ENCODE peak calls at places on chromosomes 5 and 9, in eight cellular contexts. One of them, this sample, is unnamed.
A peak's percentile ranks its signal among the peaks of the same experiment; 100 is the strongest.

GRCh38 chr5:173396311-173396993 is 68.2 kb upstream of the STC2 start:
- DNase-seq in kidney epithelial cell: no peak
- DNase-seq in Peyer's patch: no peak
- DNase-seq in dorsolateral prefrontal cortex: no peak
- DNase-seq in left ventricle myocardium inferior: no peak
- DNase-seq in fibroblast of pulmonary artery: peak; percentile 16
- DNase-seq in effector memory CD4-positive, alpha-beta T cell: no peak
- DNase-seq in transverse colon: no peak
- DNase-seq in this sample: peak; percentile 66

GRCh38 chr5:2750026-2750757 is 1.3 kb downstream of the IRX2 start:
- DNase-seq in fibroblast of pulmonary artery: no peak
- DNase-seq in transverse colon: no peak
- DNase-seq in effector memory CD4-positive, alpha-beta T cell: no peak
- DNase-seq in dorsolateral prefrontal cortex: no peak
- DNase-seq in Peyer's patch: no peak
- DNase-seq in kidney epithelial cell: no peak
- DNase-seq in left ventricle myocardium inferior: no peak
- DNase-seq in this sample: peak; percentile 14

GRCh38 chr9:2622361-2623045 is 916 bp downstream of the VLDLR start:
- DNase-seq in transverse colon: peak; percentile 11
- DNase-seq in left ventricle myocardium inferior: peak; percentile 30
- DNase-seq in Peyer's patch: no peak
- DNase-seq in effector memory CD4-positive, alpha-beta T cell: no peak
- DNase-seq in dorsolateral prefrontal cortex: peak; percentile 41
- DNase-seq in fibroblast of pulmonary artery: peak; percentile 25
- DNase-seq in kidney epithelial cell: no peak
- DNase-seq in this sample: peak; percentile 73

GRCh38 chr5:34717426-34718327 is 61.5 kb downstream of the RAI14 start:
- DNase-seq in effector memory CD4-positive, alpha-beta T cell: no peak
- DNase-seq in transverse colon: no peak
- DNase-seq in fibroblast of pulmonary artery: peak; percentile 95
- DNase-seq in dorsolateral prefrontal cortex: no peak
- DNase-seq in left ventricle myocardium inferior: no peak
- DNase-seq in Peyer's patch: no peak
- DNase-seq in kidney epithelial cell: peak; percentile 100
- DNase-seq in this sample: no peak

GRCh38 chr5:124195416-124195815 is 551.0 kb downstream of the ZNF608 start:
- DNase-seq in fibroblast of pulmonary artery: no peak
- DNase-seq in left ventricle myocardium inferior: no peak
- DNase-seq in dorsolateral prefrontal cortex: no peak
- DNase-seq in kidney epithelial cell: no peak
- DNase-seq in effector memory CD4-positive, alpha-beta T cell: no peak
- DNase-seq in transverse colon: no peak
- DNase-seq in Peyer's patch: no peak
- DNase-seq in this sample: no peak

GRCh38 chr5:107383414-107383813 is 287.3 kb downstream of the EFNA5 start:
- DNase-seq in transverse colon: no peak
- DNase-seq in kidney epithelial cell: no peak
- DNase-seq in fibroblast of pulmonary artery: no peak
- DNase-seq in effector memory CD4-positive, alpha-beta T cell: no peak
- DNase-seq in Peyer's patch: no peak
- DNase-seq in left ventricle myocardium inferior: no peak
- DNase-seq in dorsolateral prefrontal cortex: no peak
- DNase-seq in this sample: no peak

GRCh38 chr5:132414634-132415377 is 45.3 kb downstream of the SLC22A5 start:
- DNase-seq in fibroblast of pulmonary artery: peak; percentile 46
- DNase-seq in left ventricle myocardium inferior: no peak
- DNase-seq in kidney epithelial cell: peak; percentile 88
- DNase-seq in Peyer's patch: no peak
- DNase-seq in transverse colon: no peak
- DNase-seq in dorsolateral prefrontal cortex: no peak
- DNase-seq in effector memory CD4-positive, alpha-beta T cell: no peak
- DNase-seq in this sample: peak; percentile 45

GRCh38 chr9:98625728-98626127 is 83.0 kb downstream of the GABBR2 start:
- DNase-seq in Peyer's patch: no peak
- DNase-seq in dorsolateral prefrontal cortex: no peak
- DNase-seq in left ventricle myocardium inferior: no peak
- DNase-seq in fibroblast of pulmonary artery: no peak
- DNase-seq in effector memory CD4-positive, alpha-beta T cell: no peak
- DNase-seq in kidney epithelial cell: no peak
- DNase-seq in transverse colon: no peak
- DNase-seq in this sample: no peak

GRCh38 chr5:90962481-90962880 is 403.9 kb downstream of the ADGRV1 start:
- DNase-seq in dorsolateral prefrontal cortex: no peak
- DNase-seq in transverse colon: no peak
- DNase-seq in left ventricle myocardium inferior: no peak
- DNase-seq in effector memory CD4-positive, alpha-beta T cell: no peak
- DNase-seq in Peyer's patch: no peak
- DNase-seq in fibroblast of pulmonary artery: peak; percentile 18
- DNase-seq in kidney epithelial cell: no peak
- DNase-seq in this sample: no peak

DNA sequence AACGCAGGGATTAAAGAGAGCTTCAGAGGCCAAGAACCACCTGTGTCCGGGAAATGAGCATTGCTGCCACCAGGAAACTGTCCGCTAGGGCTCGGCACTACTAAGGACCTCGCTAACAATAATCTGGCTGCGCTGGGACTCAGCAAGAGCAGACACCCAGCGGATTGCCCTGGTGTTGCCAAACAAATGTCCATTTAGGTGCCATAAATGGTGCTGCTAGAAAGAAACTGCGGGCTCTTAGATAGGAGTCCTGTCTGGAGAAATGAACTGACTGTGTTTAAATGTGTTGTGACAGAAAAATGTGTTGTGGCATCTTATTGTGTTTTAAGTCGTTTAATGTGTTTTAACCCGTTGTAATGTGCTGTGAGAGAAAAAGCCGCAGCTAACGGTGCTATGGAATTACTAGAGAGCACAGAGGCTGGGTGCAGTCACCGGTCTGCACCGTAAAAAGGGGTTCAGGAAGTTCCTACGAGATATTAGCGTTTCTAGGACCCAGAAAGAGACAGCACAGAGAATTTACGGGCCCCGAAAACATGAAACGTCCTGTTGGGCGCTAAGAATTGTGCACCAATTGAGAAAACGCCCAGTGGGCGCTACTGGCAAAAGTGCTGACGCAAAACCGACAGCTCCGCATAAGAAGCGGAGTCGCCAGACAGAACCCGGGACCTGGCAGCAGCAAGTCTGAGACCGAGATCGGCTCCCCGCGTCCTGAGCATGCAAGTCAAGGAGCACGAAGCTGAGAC is 90.6 kb downstream of the ANXA2R start:
- DNase-seq in kidney epithelial cell: no peak
- DNase-seq in dorsolateral prefrontal cortex: no peak
- DNase-seq in left ventricle myocardium inferior: peak; percentile 46
- DNase-seq in fibroblast of pulmonary artery: peak; percentile 90
- DNase-seq in Peyer's patch: peak; percentile 79
- DNase-seq in transverse colon: peak; percentile 76
- DNase-seq in effector memory CD4-positive, alpha-beta T cell: peak; percentile 45
- DNase-seq in this sample: no peak
- H3K4me3 ChIP-seq in kidney epithelial cell: no peak overlapping the region
- H3K4me3 ChIP-seq in dorsolateral prefrontal cortex: peak overlapping the region; percentile 15
- H3K4me3 ChIP-seq in left ventricle myocardium inferior: peak overlapping the region; percentile 71
- H3K4me3 ChIP-seq in fibroblast of pulmonary artery: peak overlapping the region; percentile 66
- H3K4me3 ChIP-seq in Peyer's patch: peak overlapping the region; percentile 34
- H3K4me3 ChIP-seq in transverse colon: peak overlapping the region; percentile 3
- H3K4me3 ChIP-seq in effector memory CD4-positive, alpha-beta T cell: peak overlapping the region; percentile 64
- H3K4me3 ChIP-seq in this sample: peak overlapping the region; percentile 73

DNA sequence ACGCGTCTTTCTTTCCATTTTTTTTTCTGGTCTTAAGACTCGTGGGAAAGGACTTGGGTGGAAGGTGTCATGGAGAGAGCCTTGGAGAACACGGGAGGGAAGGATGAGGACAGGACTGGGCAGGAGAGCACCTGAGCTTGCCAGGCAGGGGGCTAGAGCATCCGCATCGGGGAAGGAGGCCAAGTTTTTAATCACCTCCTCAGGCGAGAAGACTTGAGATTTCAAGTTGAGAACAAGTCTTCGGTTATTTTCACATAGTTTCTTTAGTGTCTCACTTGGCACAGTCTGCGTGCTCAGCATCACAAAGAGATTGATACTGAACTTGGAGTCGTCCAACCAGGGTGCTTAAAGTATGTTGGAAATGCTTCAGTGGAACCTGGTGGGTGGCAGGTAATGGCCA is 144.3 kb downstream of the PDZD2 start:
- DNase-seq in dorsolateral prefrontal cortex: no peak
- DNase-seq in transverse colon: no peak
- DNase-seq in kidney epithelial cell: no peak
- DNase-seq in left ventricle myocardium inferior: no peak
- DNase-seq in Peyer's patch: no peak
- DNase-seq in effector memory CD4-positive, alpha-beta T cell: no peak
- DNase-seq in fibroblast of pulmonary artery: no peak
- DNase-seq in this sample: no peak
- H3K4me3 ChIP-seq in dorsolateral prefrontal cortex: no peak overlapping the region
- H3K4me3 ChIP-seq in transverse colon: no peak overlapping the region
- H3K4me3 ChIP-seq in kidney epithelial cell: no peak overlapping the region
- H3K4me3 ChIP-seq in left ventricle myocardium inferior: no peak overlapping the region
- H3K4me3 ChIP-seq in Peyer's patch: no peak overlapping the region
- H3K4me3 ChIP-seq in effector memory CD4-positive, alpha-beta T cell: no peak overlapping the region
- H3K4me3 ChIP-seq in fibroblast of pulmonary artery: no peak overlapping the region
- H3K4me3 ChIP-seq in this sample: no peak overlapping the region

GRCh38 chr9:136259517-136259813 is 13.9 kb upstream of the QSOX2 start:
- DNase-seq in transverse colon: no peak
- DNase-seq in effector memory CD4-positive, alpha-beta T cell: no peak
- DNase-seq in dorsolateral prefrontal cortex: no peak
- DNase-seq in Peyer's patch: no peak
- DNase-seq in fibroblast of pulmonary artery: no peak
- DNase-seq in kidney epithelial cell: no peak
- DNase-seq in left ventricle myocardium inferior: no peak
- DNase-seq in this sample: no peak
- H3K4me3 ChIP-seq in transverse colon: no peak overlapping the region
- H3K4me3 ChIP-seq in effector memory CD4-positive, alpha-beta T cell: no peak overlapping the region
- H3K4me3 ChIP-seq in dorsolateral prefrontal cortex: no peak overlapping the region
- H3K4me3 ChIP-seq in Peyer's patch: no peak overlapping the region
- H3K4me3 ChIP-seq in fibroblast of pulmonary artery: no peak overlapping the region
- H3K4me3 ChIP-seq in kidney epithelial cell: no peak overlapping the region
- H3K4me3 ChIP-seq in left ventricle myocardium inferior: no peak overlapping the region
- H3K4me3 ChIP-seq in this sample: no peak overlapping the region

GRCh38 chr5:44888435-44888834 is 79.7 kb downstream of the MRPS30 start:
- DNase-seq in dorsolateral prefrontal cortex: no peak
- DNase-seq in transverse colon: no peak
- DNase-seq in fibroblast of pulmonary artery: no peak
- DNase-seq in kidney epithelial cell: no peak
- DNase-seq in effector memory CD4-positive, alpha-beta T cell: no peak
- DNase-seq in left ventricle myocardium inferior: no peak
- DNase-seq in Peyer's patch: no peak
- DNase-seq in this sample: no peak
- H3K4me3 ChIP-seq in dorsolateral prefrontal cortex: no peak overlapping the region
- H3K4me3 ChIP-seq in transverse colon: no peak overlapping the region
- H3K4me3 ChIP-seq in fibroblast of pulmonary artery: no peak overlapping the region
- H3K4me3 ChIP-seq in kidney epithelial cell: no peak overlapping the region
- H3K4me3 ChIP-seq in effector memory CD4-positive, alpha-beta T cell: no peak overlapping the region
- H3K4me3 ChIP-seq in left ventricle myocardium inferior: no peak overlapping the region
- H3K4me3 ChIP-seq in Peyer's patch: no peak overlapping the region
- H3K4me3 ChIP-seq in this sample: no peak overlapping the region

GRCh38 chr9:133125706-133126696 is 5.0 kb upstream of the RALGDS start:
- DNase-seq in Peyer's patch: peak; percentile 78
- DNase-seq in fibroblast of pulmonary artery: peak; percentile 55
- DNase-seq in kidney epithelial cell: no peak
- DNase-seq in transverse colon: peak; percentile 45
- DNase-seq in dorsolateral prefrontal cortex: no peak
- DNase-seq in left ventricle myocardium inferior: no peak
- DNase-seq in effector memory CD4-positive, alpha-beta T cell: no peak
- DNase-seq in this sample: no peak
- H3K4me3 ChIP-seq in Peyer's patch: peak overlapping the region; percentile 36
- H3K4me3 ChIP-seq in fibroblast of pulmonary artery: no peak overlapping the region
- H3K4me3 ChIP-seq in kidney epithelial cell: no peak overlapping the region
- H3K4me3 ChIP-seq in transverse colon: no peak overlapping the region
- H3K4me3 ChIP-seq in dorsolateral prefrontal cortex: peak overlapping the region; percentile 11
- H3K4me3 ChIP-seq in left ventricle myocardium inferior: peak overlapping the region; percentile 52
- H3K4me3 ChIP-seq in effector memory CD4-positive, alpha-beta T cell: no peak overlapping the region
- H3K4me3 ChIP-seq in this sample: peak overlapping the region; percentile 64

DNA sequence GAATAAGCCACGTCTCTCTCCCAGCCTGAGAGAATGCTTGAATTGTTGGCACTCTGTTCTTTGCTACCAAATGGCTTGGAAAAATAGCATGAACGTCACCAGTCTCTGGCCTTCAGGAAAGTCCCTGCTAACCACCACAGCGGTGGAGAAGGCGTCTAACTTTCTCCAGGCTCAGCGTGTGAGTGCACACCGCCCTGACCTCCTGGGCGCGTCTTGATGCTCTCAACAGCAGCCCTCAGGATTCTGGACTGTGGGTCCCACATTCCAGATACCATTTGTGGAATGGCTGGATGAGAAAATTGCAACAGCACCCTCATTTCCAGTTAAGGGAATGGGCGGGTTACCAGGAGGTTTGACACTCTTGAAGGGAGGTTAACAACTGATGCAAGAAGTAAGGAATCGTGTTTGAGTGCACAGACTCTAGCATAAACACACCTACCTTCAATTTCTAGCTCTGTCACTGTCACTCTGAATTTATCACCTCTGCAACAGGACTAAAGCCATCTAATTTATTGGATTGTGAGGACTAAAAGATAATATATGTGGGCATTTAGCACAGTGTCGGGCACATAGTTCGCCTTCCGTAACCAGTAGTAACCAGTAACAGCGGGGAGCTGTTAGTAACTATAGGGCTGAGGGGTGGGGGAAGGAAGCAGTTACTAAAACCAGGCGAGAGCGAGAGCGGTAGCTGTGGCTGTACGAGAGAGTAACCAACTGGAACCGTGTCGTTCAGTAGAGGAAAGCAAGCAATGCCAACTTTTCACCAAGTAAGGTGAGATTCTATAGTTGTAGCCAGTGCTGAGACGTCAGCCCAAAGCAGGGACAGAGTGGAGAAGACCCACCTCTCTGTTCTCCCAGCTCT is 807 bp upstream of the PLGRKT start:
- DNase-seq in dorsolateral prefrontal cortex: no peak
- DNase-seq in left ventricle myocardium inferior: no peak
- DNase-seq in transverse colon: peak; percentile 34
- DNase-seq in Peyer's patch: peak; percentile 52
- DNase-seq in effector memory CD4-positive, alpha-beta T cell: peak; percentile 52
- DNase-seq in fibroblast of pulmonary artery: peak; percentile 48
- DNase-seq in kidney epithelial cell: no peak
- DNase-seq in this sample: no peak
- H3K4me3 ChIP-seq in dorsolateral prefrontal cortex: peak overlapping the region; percentile 93
- H3K4me3 ChIP-seq in left ventricle myocardium inferior: peak overlapping the region; percentile 75
- H3K4me3 ChIP-seq in transverse colon: peak overlapping the region; percentile 58
- H3K4me3 ChIP-seq in Peyer's patch: peak overlapping the region; percentile 71
- H3K4me3 ChIP-seq in effector memory CD4-positive, alpha-beta T cell: peak overlapping the region; percentile 72
- H3K4me3 ChIP-seq in fibroblast of pulmonary artery: peak overlapping the region; percentile 69
- H3K4me3 ChIP-seq in kidney epithelial cell: peak overlapping the region; percentile 60
- H3K4me3 ChIP-seq in this sample: peak overlapping the region; percentile 85

GRCh38 chr9:130473521-130473920 is 28.8 kb downstream of the ASS1 start:
- DNase-seq in dorsolateral prefrontal cortex: no peak
- DNase-seq in kidney epithelial cell: no peak
- DNase-seq in fibroblast of pulmonary artery: no peak
- DNase-seq in effector memory CD4-positive, alpha-beta T cell: no peak
- DNase-seq in transverse colon: no peak
- DNase-seq in Peyer's patch: no peak
- DNase-seq in left ventricle myocardium inferior: no peak
- DNase-seq in this sample: no peak
- H3K4me3 ChIP-seq in dorsolateral prefrontal cortex: no peak overlapping the region
- H3K4me3 ChIP-seq in kidney epithelial cell: no peak overlapping the region
- H3K4me3 ChIP-seq in fibroblast of pulmonary artery: no peak overlapping the region
- H3K4me3 ChIP-seq in effector memory CD4-positive, alpha-beta T cell: no peak overlapping the region
- H3K4me3 ChIP-seq in transverse colon: no peak overlapping the region
- H3K4me3 ChIP-seq in Peyer's patch: no peak overlapping the region
- H3K4me3 ChIP-seq in left ventricle myocardium inferior: no peak overlapping the region
- H3K4me3 ChIP-seq in this sample: no peak overlapping the region

GRCh38 chr5:138833726-138834480 is 41.2 kb downstream of the LRRTM2 start:
- DNase-seq in left ventricle myocardium inferior: no peak
- DNase-seq in dorsolateral prefrontal cortex: no peak
- DNase-seq in effector memory CD4-positive, alpha-beta T cell: no peak
- DNase-seq in Peyer's patch: no peak
- DNase-seq in kidney epithelial cell: no peak
- DNase-seq in transverse colon: no peak
- DNase-seq in fibroblast of pulmonary artery: no peak
- DNase-seq in this sample: no peak
- H3K4me3 ChIP-seq in left ventricle myocardium inferior: no peak overlapping the region
- H3K4me3 ChIP-seq in dorsolateral prefrontal cortex: no peak overlapping the region
- H3K4me3 ChIP-seq in effector memory CD4-positive, alpha-beta T cell: no peak overlapping the region
- H3K4me3 ChIP-seq in Peyer's patch: no peak overlapping the region
- H3K4me3 ChIP-seq in kidney epithelial cell: no peak overlapping the region
- H3K4me3 ChIP-seq in transverse colon: no peak overlapping the region
- H3K4me3 ChIP-seq in fibroblast of pulmonary artery: no peak overlapping the region
- H3K4me3 ChIP-seq in this sample: no peak overlapping the region